ENCODE peak calls at places on chromosomes 5 and 9, in five cellular contexts. V, E, O, N and G are unnamed samples.

GRCh38 chr5:137921931-137922330 is 32.7 kb downstream of the PKD2L2 start:
- DNase-seq in V (no peak), E (no peak), O (no peak), N (no peak), G (no peak)

GRCh38 chr5:75611324-75612210 is at the start of gene ANKDD1B:
- DNase-seq in V (peak; percentile 30), E (no peak), O (peak; percentile 81), N (no peak), G (no peak)

GRCh38 chr9:116165912-116166311 is 12.3 kb downstream of the PAPPA start:
- DNase-seq in V (no peak), E (no peak), O (no peak), N (no peak), G (no peak)

GRCh38 chr5:150490754-150491153 is 17.2 kb upstream of the NDST1 start:
- DNase-seq in V (no peak), E (no peak), O (no peak), N (no peak), G (no peak)

GRCh38 chr5:168317521-168318147 is 26.2 kb downstream of the WWC1 start:
- DNase-seq in V (peak; percentile 37), E (no peak), O (peak; percentile 1), N (no peak), G (peak; percentile 29)

GRCh38 chr5:110702704-110703103 is 23.8 kb downstream of the TMEM232 start:
- DNase-seq in V (no peak), E (no peak), O (no peak), N (no peak), G (no peak)

GRCh38 chr5:137733922-137734695 is 1.8 kb downstream of the KLHL3 start:
- DNase-seq in V (no peak), E (no peak), O (no peak), N (no peak), G (no peak)

GRCh38 chr9:133604214-133604613 is 5.0 kb downstream of the FAM163B start:
- DNase-seq in V (no peak), E (no peak), O (no peak), N (no peak), G (no peak)

GRCh38 chr9:121344062-121344696 is 25.9 kb downstream of the STOM start:
- DNase-seq in V (no peak), E (no peak), O (no peak), N (no peak), G (no peak)

GRCh38 chr5:146565764-146566163 is 49.8 kb upstream of the GPR151 start:
- DNase-seq in V (peak; percentile 13), E (no peak), O (no peak), N (peak; percentile 48), G (no peak)

GRCh38 chr9:112218908-112219307 is 43.8 kb upstream of the SUSD1 start:
- DNase-seq in V (no peak), E (no peak), O (no peak), N (no peak), G (no peak)

GRCh38 chr9:16413509-16414016 is 456.9 kb downstream of the BNC2 start:
- DNase-seq in V (no peak), E (no peak), O (no peak), N (no peak), G (no peak)

GRCh38 chr9:4489919-4490704 is at the start of gene SLC1A1:
- DNase-seq in V (peak; percentile 36), E (no peak), O (peak; percentile 85), N (no peak), G (no peak)

GRCh38 chr9:120801441-120801840 is 8.2 kb upstream of the FBXW2 start:
- DNase-seq in V (no peak), E (no peak), O (no peak), N (no peak), G (no peak)

GRCh38 chr9:76873056-76873792 is 32.7 kb downstream of the PRUNE2 start:
- DNase-seq in V (no peak), E (no peak), O (no peak), N (peak; percentile 45), G (no peak)

GRCh38 chr5:83370957-83371356 is 100.6 kb upstream of the VCAN start:
- DNase-seq in V (no peak), E (no peak), O (no peak), N (no peak), G (no peak)

GRCh38 chr5:82274343-82275266 is 3.5 kb downstream of the RPS23 start:
- DNase-seq in V (no peak), E (no peak), O (no peak), N (no peak), G (no peak)

GRCh38 chr5:121974261-121974660 is 12.5 kb downstream of the SRFBP1 start:
- DNase-seq in V (no peak), E (no peak), O (no peak), N (no peak), G (no peak)

GRCh38 chr5:159184858-159185381 is 24.4 kb downstream of the RNF145 start:
- DNase-seq in V (no peak), E (no peak), O (no peak), N (no peak), G (no peak)

GRCh38 chr5:146042628-146043279 is 62.6 kb downstream of the PLAC8L1 start:
- DNase-seq in V (no peak), E (no peak), O (no peak), N (no peak), G (peak; percentile 39)

GRCh38 chr9:131677051-131677444 is 62.8 kb downstream of the RAPGEF1 start:
- DNase-seq in V (no peak), E (no peak), O (no peak), N (no peak), G (no peak)

GRCh38 chr5:1830571-1831228 is 29.5 kb downstream of the NDUFS6 start:
- DNase-seq in V (no peak), E (no peak), O (peak; percentile 38), N (no peak), G (no peak)

GRCh38 chr9:127942152-127943010 is 4.7 kb upstream of the DPM2 start:
- DNase-seq in V (peak; percentile 49), E (no peak), O (peak; percentile 94), N (no peak), G (no peak)

GRCh38 chr5:179610903-179611265 is 12.6 kb downstream of the HNRNPH1 start:
- DNase-seq in V (no peak), E (no peak), O (no peak), N (no peak), G (no peak)

GRCh38 chr5:44868541-44868940 is 59.8 kb downstream of the MRPS30 start:
- DNase-seq in V (no peak), E (no peak), O (no peak), N (no peak), G (no peak)

GRCh38 chr5:50343715-50344114 is 97.4 kb downstream of the EMB start:
- DNase-seq in V (no peak), E (no peak), O (no peak), N (no peak), G (no peak)

GRCh38 chr5:73286891-73287290 is 113.9 kb downstream of the TMEM174 start:
- DNase-seq in V (no peak), E (no peak), O (no peak), N (no peak), G (no peak)

GRCh38 chr9:34406219-34406618 is 29.5 kb upstream of the MYORG start:
- DNase-seq in V (no peak), E (no peak), O (no peak), N (no peak), G (no peak)

GRCh38 chr9:129052592-129052991 is 16.2 kb downstream of the MIGA2 start:
- DNase-seq in V (no peak), E (no peak), O (peak; percentile 73), N (no peak), G (no peak)

GRCh38 chr9:14111670-14112069 is 202.3 kb downstream of the NFIB start:
- DNase-seq in V (no peak), E (no peak), O (no peak), N (no peak), G (no peak)

GRCh38 chr5:77770293-77771005 is 5.7 kb downstream of the TBCA start:
- DNase-seq in V (no peak), E (no peak), O (no peak), N (no peak), G (no peak)

GRCh38 chr9:10612649-10613398 is at the start of gene PTPRD:
- DNase-seq in V (peak; percentile 59), E (no peak), O (no peak), N (no peak), G (no peak)

GRCh38 chr5:131303537-131303936 is 39.7 kb downstream of the CDC42SE2 start:
- DNase-seq in V (no peak), E (no peak), O (no peak), N (no peak), G (no peak)

GRCh38 chr9:69945671-69946141 is 97.9 kb upstream of the MAMDC2 start:
- DNase-seq in V (no peak), E (no peak), O (peak; percentile 87), N (no peak), G (peak; percentile 25)

GRCh38 chr5:132419517-132420468 is 50.3 kb downstream of the SLC22A5 start:
- DNase-seq in V (peak; percentile 61), E (no peak), O (peak; percentile 87), N (no peak), G (no peak)

GRCh38 chr5:36875789-36876388 is 680 bp upstream of the NIPBL start:
- DNase-seq in V (peak; percentile 63), E (no peak), O (peak; percentile 93), N (no peak), G (no peak)

GRCh38 chr5:32601623-32602295 is 16.4 kb downstream of the SUB1 start:
- DNase-seq in V (no peak), E (no peak), O (no peak), N (no peak), G (no peak)

GRCh38 chr5:92309336-92309991 is 926.3 kb upstream of the ARRDC3 start:
- DNase-seq in V (no peak), E (no peak), O (no peak), N (no peak), G (peak; percentile 12)

GRCh38 chr5:172950176-172950965 is 8.9 kb upstream of the RPL26L1 start:
- DNase-seq in V (no peak), E (no peak), O (no peak), N (no peak), G (no peak)